ENCODE peak calls at places on chromosomes 5 and 9, in five cellular contexts. L, C, K, R and M are unnamed samples.

GRCh38 chr9:99059074-99059894 is 45.6 kb upstream of the TGFBR1 start:
- DNase-seq in L (peak; percentile 49), R (no peak), K (no peak), C (peak; percentile 76), M (no peak)

GRCh38 chr9:128861501-128861900 is 20.2 kb downstream of the KYAT1 start:
- DNase-seq in L (no peak), K (no peak), R (no peak), C (no peak), M (no peak)

GRCh38 chr5:98428806-98429205 is 344.7 kb upstream of the RGMB start:
- DNase-seq in R (no peak), K (no peak), C (peak; percentile 5), L (peak; percentile 15), M (no peak)

GRCh38 chr9:103700558-103700957 is 393.6 kb upstream of the SMC2 start:
- DNase-seq in K (no peak), L (no peak), R (no peak), C (no peak), M (no peak)

GRCh38 chr5:65078331-65078730 is 309.6 kb downstream of the CWC27 start:
- DNase-seq in K (no peak), C (no peak), L (no peak), R (no peak), M (no peak)

GRCh38 chr5:9654886-9655285 is 24.7 kb upstream of the TAS2R1 start:
- DNase-seq in R (no peak), K (no peak), C (no peak), L (no peak), M (no peak)

GRCh38 chr9:98491231-98491651 is 217.5 kb downstream of the GABBR2 start:
- DNase-seq in L (no peak), C (no peak), K (peak; percentile 25), R (no peak), M (no peak)

GRCh38 chr9:32472344-32472743 is 53.7 kb downstream of the RIGI start:
- DNase-seq in L (no peak), K (no peak), R (no peak), C (no peak), M (no peak)

GRCh38 chr5:132377738-132378137 is 8.2 kb downstream of the SLC22A5 start:
- DNase-seq in R (no peak), C (no peak), L (no peak), K (no peak), M (no peak)

GRCh38 chr9:5635390-5635789 is 6.5 kb downstream of the RIC1 start:
- DNase-seq in K (no peak), C (no peak), L (no peak), R (no peak), M (no peak)

GRCh38 chr9:113775714-113776113 is 100.4 kb upstream of the ZNF618 start:
- DNase-seq in L (no peak), K (no peak), C (no peak), R (no peak), M (no peak)

GRCh38 chr5:130549884-130550552 is 615.0 kb downstream of the HINT1 start:
- DNase-seq in L (no peak), R (no peak), C (no peak), K (peak; percentile 3), M (no peak)

GRCh38 chr9:72305102-72305546 is 59.9 kb downstream of the ZFAND5 start:
- DNase-seq in K (peak; percentile 6), C (peak; percentile 81), L (peak; percentile 91), R (no peak), M (no peak)

GRCh38 chr5:89303033-89303480 is 420.1 kb upstream of the MEF2C start:
- DNase-seq in K (no peak), C (no peak), R (no peak), L (no peak), M (no peak)

GRCh38 chr9:121261107-121261460 is 6.9 kb upstream of the GSN start:
- DNase-seq in C (no peak), K (no peak), L (no peak), R (peak; percentile 73), M (no peak)

GRCh38 chr9:79489241-79490000 is 82.3 kb upstream of the TLE4 start:
- DNase-seq in L (no peak), R (no peak), K (peak; percentile 62), C (no peak), M (no peak)

GRCh38 chr5:3509290-3509689 is 86.3 kb upstream of the IRX1 start:
- DNase-seq in R (no peak), K (peak; percentile 4), C (no peak), L (no peak), M (no peak)

GRCh38 chr5:107485184-107485583 is 185.6 kb downstream of the EFNA5 start:
- DNase-seq in L (no peak), C (no peak), K (no peak), R (no peak), M (no peak)

GRCh38 chr5:159092288-159092687 is 7.4 kb downstream of the EBF1 start:
- DNase-seq in K (no peak), L (no peak), C (no peak), R (no peak), M (no peak)

GRCh38 chr5:56610093-56610698 is 205.2 kb upstream of the MAP3K1 start:
- DNase-seq in L (no peak), C (peak; percentile 79), R (no peak), K (no peak), M (no peak)

GRCh38 chr9:137113385-137114159 is 961 bp downstream of the DPP7 start:
- DNase-seq in R (no peak), K (no peak), L (no peak), C (peak; percentile 56), M (no peak)

GRCh38 chr5:155897761-155898160 is 429.2 kb upstream of the SGCD start:
- DNase-seq in R (no peak), C (no peak), L (no peak), K (no peak), M (no peak)

GRCh38 chr5:120368923-120369715 is 95.0 kb upstream of the PRR16 start:
- DNase-seq in R (no peak), C (no peak), L (no peak), K (peak; percentile 3), M (no peak)

GRCh38 chr9:114898741-114899140 is 31.6 kb downstream of the TNFSF8 start:
- DNase-seq in K (no peak), L (peak; percentile 26), R (no peak), C (peak; percentile 96), M (peak; percentile 83)

GRCh38 chr9:73093016-73093739 is 58.5 kb upstream of the ANXA1 start:
- DNase-seq in R (no peak), K (no peak), C (no peak), L (no peak), M (no peak)

GRCh38 chr9:35000535-35001284 is 11.2 kb downstream of the DNAJB5 start:
- DNase-seq in L (no peak), K (no peak), C (no peak), R (no peak), M (no peak)

GRCh38 chr5:115801152-115801551 is 15.3 kb downstream of the CDO1 start:
- DNase-seq in K (no peak), C (no peak), R (no peak), L (no peak), M (no peak)

GRCh38 chr5:111083323-111083722 is 8.8 kb upstream of the WDR36 start:
- DNase-seq in K (no peak), L (no peak), R (no peak), C (no peak), M (no peak)

GRCh38 chr5:179220716-179221115 is 124.5 kb downstream of the ADAMTS2 start:
- DNase-seq in C (no peak), R (no peak), L (no peak), K (no peak), M (no peak)

GRCh38 chr5:179218586-179219330 is 126.5 kb downstream of the ADAMTS2 start:
- DNase-seq in K (no peak), C (no peak), R (no peak), L (no peak), M (no peak)

GRCh38 chr5:179221877-179222220 is 123.4 kb downstream of the ADAMTS2 start:
- DNase-seq in R (no peak), L (no peak), C (no peak), K (no peak), M (no peak)

GRCh38 chr5:179221196-179221876 is 123.9 kb downstream of the ADAMTS2 start:
- DNase-seq in K (no peak), C (no peak), L (no peak), R (no peak), M (no peak)

GRCh38 chr5:179219661-179220620 is 125.3 kb downstream of the ADAMTS2 start:
- DNase-seq in L (no peak), R (no peak), C (no peak), K (no peak), M (no peak)
- H3K9me3 ChIP-seq in L (peaks cover 10% of the 10 kb centered on the region), R (peaks cover 2% of the 10 kb centered on the region), C (no peaks in the 10 kb centered on the region), K (no peaks in the 10 kb centered on the region), M (no peaks in the 10 kb centered on the region)

GRCh38 chr9:69579032-69579748 is 93.0 kb downstream of the APBA1 start:
- DNase-seq in L (no peak), K (no peak), R (no peak), C (no peak), M (no peak)
- H3K4me3 ChIP-seq in L (no peak overlapping the region), K (no peak overlapping the region), R (no peak overlapping the region), C (no peak overlapping the region), M (no peak overlapping the region)

DNA sequence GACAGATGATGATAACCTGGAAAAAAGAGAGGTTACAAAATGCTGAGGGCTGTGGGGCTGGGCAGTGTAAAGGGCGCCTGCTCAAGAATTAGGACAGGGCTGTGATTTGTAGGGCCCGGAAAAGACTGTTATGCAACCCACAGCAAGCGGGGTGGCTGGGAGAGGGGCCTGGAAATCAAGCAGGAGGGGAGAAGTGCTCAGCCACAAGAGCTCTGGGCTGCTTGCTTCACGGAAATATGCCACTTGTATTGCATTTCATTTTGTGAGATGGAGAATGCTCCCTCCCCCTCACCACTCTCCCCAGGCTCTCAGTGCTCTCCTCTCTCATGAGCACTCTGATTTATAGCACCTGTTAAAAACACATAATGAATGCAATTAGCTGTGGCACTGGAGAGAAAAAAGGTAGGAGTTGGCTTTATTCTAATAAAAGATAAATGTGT is 8.4 kb upstream of the HAND1 start:
- DNase-seq in K (no peak), L (no peak), C (no peak), R (no peak), M (no peak)
- H3K27me3 ChIP-seq in K (peaks cover 67% of the 10 kb centered on the region), L (peaks cover 74% of the 10 kb centered on the region), C (peaks cover 56% of the 10 kb centered on the region), R (no peaks in the 10 kb centered on the region), M (peaks cover 62% of the 10 kb centered on the region)

GRCh38 chr5:126806-127205 is 34.8 kb downstream of the PLEKHG4B start:
- DNase-seq in R (no peak), K (no peak), C (no peak), L (no peak), M (no peak)

GRCh38 chr5:130471-131175 is 38.7 kb downstream of the PLEKHG4B start:
- DNase-seq in L (no peak), R (no peak), C (no peak), K (no peak), M (no peak)

GRCh38 chr5:129820-130219 is 37.9 kb downstream of the PLEKHG4B start:
- DNase-seq in K (no peak), C (no peak), L (no peak), R (no peak), M (no peak)

GRCh38 chr5:128446-128845 is 36.5 kb downstream of the PLEKHG4B start:
- DNase-seq in R (no peak), K (no peak), L (no peak), C (no peak), M (no peak)

GRCh38 chr5:129148-129547 is 37.2 kb downstream of the PLEKHG4B start:
- DNase-seq in R (no peak), K (no peak), C (no peak), L (no peak), M (no peak)
- H3K9me3 ChIP-seq in R (peaks cover 20% of the 10 kb centered on the region), K (peaks cover 14% of the 10 kb centered on the region), C (peaks cover 10% of the 10 kb centered on the region), L (peaks cover 26% of the 10 kb centered on the region), M (no peaks in the 10 kb centered on the region)